ENCODE peak calls at places on chromosomes 11 and 22, in six cellular contexts. One of them, this sample, is unnamed.

GRCh38 chr11:65439331-65440181 is 17.0 kb downstream of the NEAT1 start:
- DNase-seq in neuronal stem cell: no peak
- DNase-seq in MM.1S: peak; percentile 15
- DNase-seq in SK-N-SH: no peak
- DNase-seq in mammary epithelial cell: no peak
- DNase-seq in GM23248: peak; percentile 58
- DNase-seq in this sample: no peak

GRCh38 chr11:75589933-75590332 is 27.9 kb downstream of the SERPINH1 start:
- DNase-seq in neuronal stem cell: no peak
- DNase-seq in MM.1S: no peak
- DNase-seq in SK-N-SH: no peak
- DNase-seq in mammary epithelial cell: no peak
- DNase-seq in GM23248: no peak
- DNase-seq in this sample: no peak

GRCh38 chr11:130611791-130612251 is 163.4 kb downstream of the ADAMTS15 start:
- DNase-seq in neuronal stem cell: no peak
- DNase-seq in MM.1S: peak; percentile 7
- DNase-seq in SK-N-SH: no peak
- DNase-seq in mammary epithelial cell: peak; percentile 80
- DNase-seq in GM23248: peak; percentile 93
- DNase-seq in this sample: no peak

GRCh38 chr22:37303821-37304274 is 21.5 kb downstream of the CYTH4 start:
- DNase-seq in neuronal stem cell: no peak
- DNase-seq in MM.1S: no peak
- DNase-seq in SK-N-SH: no peak
- DNase-seq in mammary epithelial cell: peak; percentile 90
- DNase-seq in GM23248: peak; percentile 96
- DNase-seq in this sample: no peak

GRCh38 chr11:15667127-15667725 is 552.5 kb downstream of the INSC start:
- DNase-seq in neuronal stem cell: no peak
- DNase-seq in MM.1S: no peak
- DNase-seq in SK-N-SH: no peak
- DNase-seq in mammary epithelial cell: peak; percentile 46
- DNase-seq in GM23248: no peak
- DNase-seq in this sample: peak; percentile 10

GRCh38 chr11:94706211-94706610 is 61.9 kb upstream of the AMOTL1 start:
- DNase-seq in neuronal stem cell: no peak
- DNase-seq in MM.1S: no peak
- DNase-seq in SK-N-SH: no peak
- DNase-seq in mammary epithelial cell: peak; percentile 95
- DNase-seq in GM23248: peak; percentile 88
- DNase-seq in this sample: no peak

GRCh38 chr11:115459563-115459962 is 44.7 kb downstream of the CADM1 start:
- DNase-seq in neuronal stem cell: no peak
- DNase-seq in MM.1S: no peak
- DNase-seq in SK-N-SH: no peak
- DNase-seq in mammary epithelial cell: no peak
- DNase-seq in GM23248: no peak
- DNase-seq in this sample: no peak

GRCh38 chr11:944711-945470 is 19.2 kb downstream of the AP2A2 start:
- DNase-seq in neuronal stem cell: peak; percentile 71
- DNase-seq in MM.1S: no peak
- DNase-seq in SK-N-SH: no peak
- DNase-seq in mammary epithelial cell: no peak
- DNase-seq in GM23248: peak; percentile 47
- DNase-seq in this sample: peak; percentile 85

GRCh38 chr22:26707090-26707489 is 49.7 kb downstream of the MIAT start:
- DNase-seq in neuronal stem cell: no peak
- DNase-seq in MM.1S: no peak
- DNase-seq in SK-N-SH: no peak
- DNase-seq in mammary epithelial cell: no peak
- DNase-seq in GM23248: no peak
- DNase-seq in this sample: no peak

GRCh38 chr11:66359662-66360087 is 11.9 kb downstream of the SLC29A2 start:
- DNase-seq in neuronal stem cell: no peak
- DNase-seq in MM.1S: no peak
- DNase-seq in SK-N-SH: no peak
- DNase-seq in mammary epithelial cell: no peak
- DNase-seq in GM23248: no peak
- DNase-seq in this sample: peak; percentile 77

GRCh38 chr22:43174941-43175531 is 11.9 kb downstream of the TTLL12 start:
- DNase-seq in neuronal stem cell: no peak
- DNase-seq in MM.1S: no peak
- DNase-seq in SK-N-SH: no peak
- DNase-seq in mammary epithelial cell: peak; percentile 58
- DNase-seq in GM23248: no peak
- DNase-seq in this sample: no peak

DNA sequence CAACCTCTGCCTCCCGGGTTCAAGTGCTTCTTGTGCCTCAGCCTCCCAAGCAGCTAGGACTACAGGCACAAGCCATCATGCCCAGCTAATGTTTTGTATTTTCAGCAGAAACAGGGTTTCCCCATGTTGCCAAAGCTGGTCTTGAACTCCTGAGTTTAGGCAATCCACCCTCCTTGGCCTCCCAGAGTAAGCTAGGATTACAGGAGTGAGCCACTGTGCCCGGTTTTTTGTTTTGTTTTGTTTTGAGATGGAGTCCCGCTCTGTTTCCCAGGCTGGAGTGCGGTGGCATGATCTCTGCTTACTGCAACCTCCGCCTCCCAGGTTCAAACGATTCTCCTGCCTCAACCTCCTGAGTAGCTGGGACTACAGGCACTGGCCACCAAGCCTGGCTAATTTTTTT is 41.0 kb downstream of the CELF1 start:
- DNase-seq in neuronal stem cell: no peak
- DNase-seq in MM.1S: no peak
- DNase-seq in SK-N-SH: no peak
- DNase-seq in mammary epithelial cell: no peak
- DNase-seq in GM23248: no peak
- DNase-seq in this sample: no peak
- H3K9ac ChIP-seq in neuronal stem cell: no peak overlapping the region
- H3K9ac ChIP-seq in MM.1S: no peak overlapping the region
- H3K9ac ChIP-seq in SK-N-SH: no peak overlapping the region
- H3K9ac ChIP-seq in mammary epithelial cell: no peak overlapping the region
- H3K9ac ChIP-seq in GM23248: no peak overlapping the region
- H3K9ac ChIP-seq in this sample: peak overlapping the region; percentile 24

DNA sequence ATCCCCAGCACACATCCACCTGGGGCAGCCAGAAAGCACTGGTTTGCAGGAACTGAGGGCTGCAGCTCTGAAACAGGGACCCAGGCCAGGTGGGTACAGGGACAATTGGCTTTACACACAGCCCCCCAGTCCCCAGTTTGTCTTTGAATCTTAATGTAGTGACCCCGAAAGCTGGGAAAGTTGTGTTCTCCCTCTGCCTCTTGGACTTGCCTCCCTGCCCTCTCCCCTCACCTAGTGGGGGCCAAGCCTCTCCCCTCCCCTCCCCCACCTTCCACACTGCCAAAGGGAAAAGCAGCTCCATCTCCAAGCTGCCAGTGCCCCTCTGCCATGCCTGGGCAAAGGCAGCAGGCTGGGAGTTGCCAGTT is 2.6 kb upstream of the CLCF1 start:
- DNase-seq in neuronal stem cell: no peak
- DNase-seq in MM.1S: no peak
- DNase-seq in SK-N-SH: no peak
- DNase-seq in mammary epithelial cell: no peak
- DNase-seq in GM23248: no peak
- DNase-seq in this sample: no peak
- H3K4me1 ChIP-seq in neuronal stem cell: peaks cover 39% of the 10 kb centered on the region
- H3K4me1 ChIP-seq in MM.1S: peaks cover 6% of the 10 kb centered on the region
- H3K4me1 ChIP-seq in SK-N-SH: peaks cover 37% of the 10 kb centered on the region
- H3K4me1 ChIP-seq in mammary epithelial cell: peaks cover 58% of the 10 kb centered on the region
- H3K4me1 ChIP-seq in GM23248: peaks cover 47% of the 10 kb centered on the region
- H3K4me1 ChIP-seq in this sample: peaks cover 27% of the 10 kb centered on the region

GRCh38 chr11:36030707-36031365 is 87.0 kb downstream of the LDLRAD3 start:
- DNase-seq in neuronal stem cell: no peak
- DNase-seq in MM.1S: no peak
- DNase-seq in SK-N-SH: peak; percentile 56
- DNase-seq in mammary epithelial cell: no peak
- DNase-seq in GM23248: peak; percentile 31
- DNase-seq in this sample: no peak
- H3K9ac ChIP-seq in neuronal stem cell: no peak overlapping the region
- H3K9ac ChIP-seq in MM.1S: no peak overlapping the region
- H3K9ac ChIP-seq in SK-N-SH: no peak overlapping the region
- H3K9ac ChIP-seq in mammary epithelial cell: no peak overlapping the region
- H3K9ac ChIP-seq in GM23248: no peak overlapping the region
- H3K9ac ChIP-seq in this sample: no peak overlapping the region

GRCh38 chr11:104380358-104380757 is 216.4 kb upstream of the PDGFD start:
- DNase-seq in neuronal stem cell: no peak
- DNase-seq in MM.1S: no peak
- DNase-seq in SK-N-SH: no peak
- DNase-seq in mammary epithelial cell: no peak
- DNase-seq in GM23248: no peak
- DNase-seq in this sample: no peak

GRCh38 chr11:104390696-104391095 is 226.7 kb upstream of the PDGFD start:
- DNase-seq in neuronal stem cell: no peak
- DNase-seq in MM.1S: no peak
- DNase-seq in SK-N-SH: no peak
- DNase-seq in mammary epithelial cell: no peak
- DNase-seq in GM23248: no peak
- DNase-seq in this sample: no peak

GRCh38 chr11:104385884-104386283 is 221.9 kb upstream of the PDGFD start:
- DNase-seq in neuronal stem cell: no peak
- DNase-seq in MM.1S: no peak
- DNase-seq in SK-N-SH: no peak
- DNase-seq in mammary epithelial cell: no peak
- DNase-seq in GM23248: no peak
- DNase-seq in this sample: no peak
- H3K4me1 ChIP-seq in neuronal stem cell: no peaks in the 10 kb centered on the region
- H3K4me1 ChIP-seq in MM.1S: no peaks in the 10 kb centered on the region
- H3K4me1 ChIP-seq in SK-N-SH: no peaks in the 10 kb centered on the region
- H3K4me1 ChIP-seq in mammary epithelial cell: no peaks in the 10 kb centered on the region
- H3K4me1 ChIP-seq in GM23248: no peaks in the 10 kb centered on the region
- H3K4me1 ChIP-seq in this sample: no peaks in the 10 kb centered on the region

DNA sequence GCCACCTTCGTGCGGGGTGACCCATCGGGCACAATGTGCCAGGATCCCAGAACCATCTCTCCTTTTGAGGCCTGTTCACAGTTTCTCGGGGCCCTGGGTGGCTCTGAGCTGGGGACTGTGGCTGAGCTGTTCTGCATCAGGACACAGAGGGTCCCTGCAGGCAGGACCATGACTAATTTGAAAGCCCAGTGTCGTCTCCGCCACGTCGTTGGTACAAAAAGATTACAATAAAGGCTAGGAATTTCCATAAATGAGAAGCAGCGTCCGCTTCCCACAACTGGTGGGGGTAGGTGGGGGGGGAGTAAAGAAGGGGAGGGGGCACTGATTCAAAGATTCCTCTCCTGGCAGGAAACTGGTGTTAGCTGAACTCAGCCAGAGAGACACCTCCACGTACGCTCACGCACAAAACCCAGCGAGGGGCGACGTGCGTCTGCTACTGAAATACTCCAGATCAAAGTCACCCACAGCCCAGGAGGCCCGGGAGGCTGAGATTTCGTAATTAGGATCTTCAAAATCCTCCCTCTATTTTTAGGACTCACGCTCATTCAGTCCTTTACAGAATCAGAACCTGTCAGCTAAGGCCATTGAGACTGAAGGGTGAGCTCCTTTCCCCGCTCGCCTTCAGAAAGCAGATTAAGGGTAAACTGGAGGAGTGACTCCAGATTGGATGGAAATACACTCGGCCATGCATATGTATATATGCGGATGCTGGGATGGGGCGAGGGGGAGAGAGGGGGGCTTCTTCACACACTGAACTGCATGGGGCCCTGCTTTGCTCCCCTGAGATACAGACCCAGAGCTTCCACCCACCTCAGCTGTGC is 10.9 kb downstream of the MN1 start:
- DNase-seq in neuronal stem cell: no peak
- DNase-seq in MM.1S: no peak
- DNase-seq in SK-N-SH: no peak
- DNase-seq in mammary epithelial cell: no peak
- DNase-seq in GM23248: no peak
- DNase-seq in this sample: no peak
- H3K9ac ChIP-seq in neuronal stem cell: peak overlapping the region; percentile 51
- H3K9ac ChIP-seq in MM.1S: no peak overlapping the region
- H3K9ac ChIP-seq in SK-N-SH: no peak overlapping the region
- H3K9ac ChIP-seq in mammary epithelial cell: no peak overlapping the region
- H3K9ac ChIP-seq in GM23248: no peak overlapping the region
- H3K9ac ChIP-seq in this sample: no peak overlapping the region

DNA sequence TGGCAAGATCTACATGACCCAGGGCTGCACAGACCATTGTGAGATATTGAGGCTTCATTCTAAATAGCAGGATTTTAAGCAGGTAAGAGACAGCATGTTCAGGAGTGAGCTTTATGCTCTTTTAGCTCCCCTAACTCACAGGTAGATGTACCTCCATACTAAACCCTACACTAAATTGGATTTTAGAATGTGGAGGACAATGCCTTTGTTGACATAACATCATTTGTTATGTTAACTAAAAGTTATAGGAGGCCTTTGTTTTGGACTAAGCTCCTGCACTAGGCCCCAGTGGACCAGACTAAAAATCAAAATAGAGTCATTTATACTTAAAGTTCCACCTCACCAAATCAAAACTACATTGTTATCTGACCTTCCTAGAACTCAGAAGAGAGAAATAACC is 6.8 kb downstream of the DDIAS start:
- DNase-seq in neuronal stem cell: no peak
- DNase-seq in MM.1S: no peak
- DNase-seq in SK-N-SH: no peak
- DNase-seq in mammary epithelial cell: no peak
- DNase-seq in GM23248: no peak
- DNase-seq in this sample: no peak
- H3K4me1 ChIP-seq in neuronal stem cell: no peaks in the 10 kb centered on the region
- H3K4me1 ChIP-seq in MM.1S: peaks cover 13% of the 10 kb centered on the region
- H3K4me1 ChIP-seq in SK-N-SH: peaks cover 5% of the 10 kb centered on the region
- H3K4me1 ChIP-seq in mammary epithelial cell: no peaks in the 10 kb centered on the region
- H3K4me1 ChIP-seq in GM23248: peaks cover 10% of the 10 kb centered on the region
- H3K4me1 ChIP-seq in this sample: no peaks in the 10 kb centered on the region

GRCh38 chr11:98136357-98136756 is 884.4 kb upstream of the CNTN5 start:
- DNase-seq in neuronal stem cell: no peak
- DNase-seq in MM.1S: no peak
- DNase-seq in SK-N-SH: no peak
- DNase-seq in mammary epithelial cell: no peak
- DNase-seq in GM23248: no peak
- DNase-seq in this sample: no peak

DNA sequence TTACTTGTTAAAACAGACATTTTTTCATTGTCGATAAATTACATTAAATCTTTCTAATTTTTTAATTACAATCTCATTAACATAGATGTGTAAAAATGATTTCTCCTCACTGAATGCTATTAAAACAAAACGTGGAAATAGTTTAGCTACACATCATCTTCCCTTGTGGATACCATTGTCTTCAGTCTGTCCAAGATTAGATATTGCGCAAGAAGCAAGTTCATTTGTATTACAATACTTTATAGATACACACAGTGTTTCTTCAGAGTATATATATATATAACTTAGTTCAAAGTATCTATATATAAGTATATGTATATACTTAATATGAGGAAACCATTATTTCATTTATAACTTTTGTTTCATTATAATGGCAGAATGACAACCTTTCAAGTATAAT is 883.3 kb upstream of the CNTN5 start:
- DNase-seq in neuronal stem cell: no peak
- DNase-seq in MM.1S: no peak
- DNase-seq in SK-N-SH: no peak
- DNase-seq in mammary epithelial cell: no peak
- DNase-seq in GM23248: no peak
- DNase-seq in this sample: no peak
- H3K9ac ChIP-seq in neuronal stem cell: no peak overlapping the region
- H3K9ac ChIP-seq in MM.1S: no peak overlapping the region
- H3K9ac ChIP-seq in SK-N-SH: no peak overlapping the region
- H3K9ac ChIP-seq in mammary epithelial cell: no peak overlapping the region
- H3K9ac ChIP-seq in GM23248: no peak overlapping the region
- H3K9ac ChIP-seq in this sample: no peak overlapping the region

GRCh38 chr11:125379565-125380343 is 116.3 kb downstream of the FEZ1 start:
- DNase-seq in neuronal stem cell: no peak
- DNase-seq in MM.1S: no peak
- DNase-seq in SK-N-SH: no peak
- DNase-seq in mammary epithelial cell: no peak
- DNase-seq in GM23248: no peak
- DNase-seq in this sample: no peak
- H3K4me1 ChIP-seq in neuronal stem cell: peaks cover 31% of the 10 kb centered on the region
- H3K4me1 ChIP-seq in MM.1S: no peaks in the 10 kb centered on the region
- H3K4me1 ChIP-seq in SK-N-SH: no peaks in the 10 kb centered on the region
- H3K4me1 ChIP-seq in mammary epithelial cell: no peaks in the 10 kb centered on the region
- H3K4me1 ChIP-seq in GM23248: peaks cover 14% of the 10 kb centered on the region
- H3K4me1 ChIP-seq in this sample: peaks cover 10% of the 10 kb centered on the region

This sample was measured in endodermal cell.